ENCODE peak calls at places on chromosomes 16 and 17, in seven cellular contexts. One of them, this sample, is unnamed.

GRCh38 chr16:27700596-27700995 is 150.7 kb downstream of the KATNIP start:
- DNase-seq in NCI-H2171 treated with DMSO at 0.1 percent for 48 hours: no peak
- DNase-seq in cardiac muscle cell: no peak
- DNase-seq in ELF-1: no peak
- DNase-seq in NCI-H1436: no peak
- DNase-seq in progenitor cell of endocrine pancreas: no peak
- DNase-seq in left cardiac atrium: no peak
- DNase-seq in this sample: no peak

GRCh38 chr17:15261818-15262290 is 3.3 kb downstream of the PMP22 start:
- DNase-seq in NCI-H1436: no peak
- DNase-seq in cardiac muscle cell: no peak
- DNase-seq in ELF-1: peak; percentile 35
- DNase-seq in progenitor cell of endocrine pancreas: no peak
- DNase-seq in left cardiac atrium: peak; percentile 49
- DNase-seq in NCI-H2171 treated with DMSO at 0.1 percent for 48 hours: no peak
- DNase-seq in this sample: no peak

GRCh38 chr16:72637306-72637705 is 410.6 kb downstream of the ZFHX3 start:
- DNase-seq in cardiac muscle cell: no peak
- DNase-seq in NCI-H2171 treated with DMSO at 0.1 percent for 48 hours: no peak
- DNase-seq in progenitor cell of endocrine pancreas: no peak
- DNase-seq in NCI-H1436: no peak
- DNase-seq in left cardiac atrium: no peak
- DNase-seq in ELF-1: no peak
- DNase-seq in this sample: no peak

GRCh38 chr17:13558588-13558987 is 43.1 kb downstream of the HS3ST3A1 start:
- DNase-seq in cardiac muscle cell: no peak
- DNase-seq in progenitor cell of endocrine pancreas: no peak
- DNase-seq in left cardiac atrium: no peak
- DNase-seq in NCI-H2171 treated with DMSO at 0.1 percent for 48 hours: no peak
- DNase-seq in ELF-1: no peak
- DNase-seq in NCI-H1436: no peak
- DNase-seq in this sample: no peak

GRCh38 chr16:88619859-88620655 is 18.3 kb upstream of the IL17C start:
- DNase-seq in NCI-H1436: no peak
- DNase-seq in NCI-H2171 treated with DMSO at 0.1 percent for 48 hours: no peak
- DNase-seq in cardiac muscle cell: no peak
- DNase-seq in progenitor cell of endocrine pancreas: no peak
- DNase-seq in left cardiac atrium: no peak
- DNase-seq in ELF-1: no peak
- DNase-seq in this sample: no peak

GRCh38 chr17:44914148-44914547 is 1.2 kb downstream of the GFAP start:
- DNase-seq in progenitor cell of endocrine pancreas: no peak
- DNase-seq in cardiac muscle cell: no peak
- DNase-seq in ELF-1: no peak
- DNase-seq in left cardiac atrium: no peak
- DNase-seq in NCI-H1436: no peak
- DNase-seq in NCI-H2171 treated with DMSO at 0.1 percent for 48 hours: peak; percentile 14
- DNase-seq in this sample: peak; percentile 50

GRCh38 chr16:87628940-87629339 is 26.6 kb downstream of the JPH3 start:
- DNase-seq in left cardiac atrium: no peak
- DNase-seq in cardiac muscle cell: no peak
- DNase-seq in ELF-1: no peak
- DNase-seq in progenitor cell of endocrine pancreas: no peak
- DNase-seq in NCI-H2171 treated with DMSO at 0.1 percent for 48 hours: no peak
- DNase-seq in NCI-H1436: no peak
- DNase-seq in this sample: no peak

GRCh38 chr16:84889066-84889465 is 69.3 kb downstream of the CRISPLD2 start:
- DNase-seq in left cardiac atrium: no peak
- DNase-seq in progenitor cell of endocrine pancreas: no peak
- DNase-seq in cardiac muscle cell: no peak
- DNase-seq in NCI-H1436: no peak
- DNase-seq in NCI-H2171 treated with DMSO at 0.1 percent for 48 hours: no peak
- DNase-seq in ELF-1: no peak
- DNase-seq in this sample: no peak

GRCh38 chr16:57784334-57784733 is 18.0 kb downstream of the KIFC3 start:
- DNase-seq in cardiac muscle cell: no peak
- DNase-seq in NCI-H1436: no peak
- DNase-seq in left cardiac atrium: no peak
- DNase-seq in ELF-1: no peak
- DNase-seq in progenitor cell of endocrine pancreas: no peak
- DNase-seq in NCI-H2171 treated with DMSO at 0.1 percent for 48 hours: no peak
- DNase-seq in this sample: no peak

GRCh38 chr16:29784901-29785500 is 5.5 kb upstream of the KIF22 start:
- DNase-seq in left cardiac atrium: peak; percentile 84
- DNase-seq in NCI-H1436: no peak
- DNase-seq in progenitor cell of endocrine pancreas: peak; percentile 56
- DNase-seq in ELF-1: peak; percentile 92
- DNase-seq in NCI-H2171 treated with DMSO at 0.1 percent for 48 hours: no peak
- DNase-seq in cardiac muscle cell: peak; percentile 61
- DNase-seq in this sample: no peak

GRCh38 chr17:41651625-41652460 is 27.5 kb upstream of the KRT17 start:
- DNase-seq in progenitor cell of endocrine pancreas: no peak
- DNase-seq in ELF-1: no peak
- DNase-seq in NCI-H1436: no peak
- DNase-seq in left cardiac atrium: no peak
- DNase-seq in cardiac muscle cell: no peak
- DNase-seq in NCI-H2171 treated with DMSO at 0.1 percent for 48 hours: peak; percentile 91
- DNase-seq in this sample: no peak

GRCh38 chr16:3879258-3879886 is 1.1 kb downstream of the CREBBP start:
- DNase-seq in cardiac muscle cell: peak; percentile 64
- DNase-seq in left cardiac atrium: no peak
- DNase-seq in ELF-1: no peak
- DNase-seq in NCI-H2171 treated with DMSO at 0.1 percent for 48 hours: no peak
- DNase-seq in progenitor cell of endocrine pancreas: no peak
- DNase-seq in NCI-H1436: no peak
- DNase-seq in this sample: peak; percentile 32

GRCh38 chr17:72592242-72592966 is 471.6 kb downstream of the SOX9 start:
- DNase-seq in progenitor cell of endocrine pancreas: peak; percentile 81
- DNase-seq in cardiac muscle cell: peak; percentile 87
- DNase-seq in left cardiac atrium: peak; percentile 67
- DNase-seq in ELF-1: peak; percentile 85
- DNase-seq in NCI-H2171 treated with DMSO at 0.1 percent for 48 hours: peak; percentile 79
- DNase-seq in NCI-H1436: peak; percentile 90
- DNase-seq in this sample: peak; percentile 83

GRCh38 chr17:35889818-35890773 is 9.9 kb upstream of the CCL5 start:
- DNase-seq in ELF-1: no peak
- DNase-seq in cardiac muscle cell: peak; percentile 55
- DNase-seq in left cardiac atrium: peak; percentile 56
- DNase-seq in NCI-H1436: no peak
- DNase-seq in NCI-H2171 treated with DMSO at 0.1 percent for 48 hours: peak; percentile 88
- DNase-seq in progenitor cell of endocrine pancreas: no peak
- DNase-seq in this sample: peak; percentile 21

GRCh38 chr16:86382774-86383407 is 127.4 kb upstream of the FOXF1 start:
- DNase-seq in left cardiac atrium: no peak
- DNase-seq in NCI-H2171 treated with DMSO at 0.1 percent for 48 hours: no peak
- DNase-seq in progenitor cell of endocrine pancreas: no peak
- DNase-seq in NCI-H1436: no peak
- DNase-seq in cardiac muscle cell: no peak
- DNase-seq in ELF-1: no peak
- DNase-seq in this sample: no peak

GRCh38 chr16:69423189-69423588 is 1.2 kb upstream of the CYB5B start:
- DNase-seq in NCI-H2171 treated with DMSO at 0.1 percent for 48 hours: no peak
- DNase-seq in cardiac muscle cell: no peak
- DNase-seq in progenitor cell of endocrine pancreas: no peak
- DNase-seq in ELF-1: no peak
- DNase-seq in NCI-H1436: no peak
- DNase-seq in left cardiac atrium: no peak
- DNase-seq in this sample: no peak

GRCh38 chr17:35731239-35731931 is at the start of gene RASL10B:
- DNase-seq in cardiac muscle cell: peak; percentile 77
- DNase-seq in NCI-H1436: peak; percentile 52
- DNase-seq in NCI-H2171 treated with DMSO at 0.1 percent for 48 hours: peak; percentile 46
- DNase-seq in progenitor cell of endocrine pancreas: peak; percentile 40
- DNase-seq in ELF-1: peak; percentile 75
- DNase-seq in left cardiac atrium: peak; percentile 63
- DNase-seq in this sample: peak; percentile 67

GRCh38 chr16:11129378-11129781 is 126.6 kb downstream of the SOCS1 start:
- DNase-seq in NCI-H1436: no peak
- DNase-seq in ELF-1: no peak
- DNase-seq in NCI-H2171 treated with DMSO at 0.1 percent for 48 hours: no peak
- DNase-seq in progenitor cell of endocrine pancreas: no peak
- DNase-seq in cardiac muscle cell: no peak
- DNase-seq in left cardiac atrium: no peak
- DNase-seq in this sample: no peak

GRCh38 chr16:27367463-27368357 is 34.3 kb upstream of the IL21R start:
- DNase-seq in NCI-H1436: peak; percentile 45
- DNase-seq in progenitor cell of endocrine pancreas: peak; percentile 56
- DNase-seq in ELF-1: peak; percentile 80
- DNase-seq in cardiac muscle cell: peak; percentile 72
- DNase-seq in NCI-H2171 treated with DMSO at 0.1 percent for 48 hours: peak; percentile 44
- DNase-seq in left cardiac atrium: peak; percentile 90
- DNase-seq in this sample: peak; percentile 58

GRCh38 chr17:77320501-77321256 is 179.9 kb downstream of the SEC14L1 start:
- DNase-seq in cardiac muscle cell: no peak
- DNase-seq in progenitor cell of endocrine pancreas: no peak
- DNase-seq in NCI-H2171 treated with DMSO at 0.1 percent for 48 hours: no peak
- DNase-seq in NCI-H1436: no peak
- DNase-seq in ELF-1: no peak
- DNase-seq in left cardiac atrium: peak; percentile 59
- DNase-seq in this sample: no peak

GRCh38 chr16:24634919-24635318 is 94.5 kb upstream of the TNRC6A start:
- DNase-seq in cardiac muscle cell: no peak
- DNase-seq in ELF-1: no peak
- DNase-seq in NCI-H2171 treated with DMSO at 0.1 percent for 48 hours: no peak
- DNase-seq in progenitor cell of endocrine pancreas: no peak
- DNase-seq in NCI-H1436: no peak
- DNase-seq in left cardiac atrium: no peak
- DNase-seq in this sample: no peak

GRCh38 chr17:27596106-27596505 is 34.9 kb upstream of the LGALS9 start:
- DNase-seq in left cardiac atrium: no peak
- DNase-seq in progenitor cell of endocrine pancreas: no peak
- DNase-seq in NCI-H2171 treated with DMSO at 0.1 percent for 48 hours: no peak
- DNase-seq in cardiac muscle cell: no peak
- DNase-seq in ELF-1: no peak
- DNase-seq in NCI-H1436: no peak
- DNase-seq in this sample: no peak

This sample was measured in NCI-H146.